ENCODE peak calls at places on chromosomes 13 and 19, in ten cellular contexts. R is fibroblast of lung, W is fibroblast of the aortic adventitia, Y is B cell, Z is dorsolateral prefrontal cortex, Q is endodermal cell, F is tibial artery, H is tibial nerve, A is cardiac fibroblast, I is mammary epithelial cell. C is an unnamed sample.
A peak's percentile ranks its signal among the peaks of the same experiment; 100 is the strongest.

GRCh38 chr19:40445006-40445312 is 824 bp upstream of the SERTAD3 start:
- DNase-seq in R (no peak), W (no peak), Y (no peak), Z (no peak), Q (no peak), F (no peak), H (no peak), A (no peak), I (no peak), C (no peak)

GRCh38 chr13:37360556-37360955 is 238.0 kb downstream of the POSTN start:
- DNase-seq in R (peak; percentile 48), W (peak; percentile 57), Y (no peak), Z (no peak), Q (no peak), F (no peak), H (no peak), A (peak; percentile 69), I (no peak), C (no peak)

GRCh38 chr13:28611021-28611420 is 47.9 kb upstream of the POMP start:
- DNase-seq in R (peak; percentile 4), W (no peak), Y (no peak), Z (no peak), Q (no peak), F (no peak), H (no peak), A (no peak), I (no peak), C (no peak)

GRCh38 chr19:49415102-49415809 is 8.0 kb downstream of the PTH2 start:
- DNase-seq in R (no peak), W (peak; percentile 28), Y (peak; percentile 54), Z (no peak), Q (no peak), F (no peak), H (no peak), A (peak; percentile 28), I (no peak), C (peak; percentile 85)

GRCh38 chr13:107025991-107026390 is 458.1 kb upstream of the ARGLU1 start:
- DNase-seq in R (peak; percentile 68), W (no peak), Y (no peak), Z (no peak), Q (no peak), F (peak; percentile 90), H (no peak), A (peak; percentile 2), I (peak; percentile 2), C (no peak)

GRCh38 chr19:6868341-6868740 is 19.0 kb upstream of the ADGRE1 start:
- DNase-seq in R (no peak), W (no peak), Y (no peak), Z (no peak), Q (no peak), F (peak; percentile 41), H (no peak), A (no peak), I (no peak), C (no peak)

GRCh38 chr13:111575719-111576118 is 255.3 kb downstream of the TEX29 start:
- DNase-seq in R (no peak), W (no peak), Y (no peak), Z (no peak), Q (no peak), F (no peak), H (no peak), A (no peak), I (no peak), C (no peak)

GRCh38 chr19:46753420-46754155 is 7.3 kb upstream of the STRN4 start:
- DNase-seq in R (no peak), W (no peak), Y (peak; percentile 73), Z (no peak), Q (peak; percentile 93), F (peak; percentile 46), H (no peak), A (no peak), I (peak; percentile 29), C (peak; percentile 80)

GRCh38 chr13:77507931-77508776 is 27.4 kb upstream of the SCEL start:
- DNase-seq in R (peak; percentile 97), W (peak; percentile 82), Y (no peak), Z (no peak), Q (no peak), F (no peak), H (no peak), A (peak; percentile 82), I (peak; percentile 92), C (no peak)

GRCh38 chr19:19409235-19410030 is 4.0 kb downstream of the GATAD2A start:
- DNase-seq in R (no peak), W (no peak), Y (no peak), Z (no peak), Q (no peak), F (no peak), H (no peak), A (no peak), I (peak; percentile 64), C (no peak)

GRCh38 chr19:19407640-19407933 is 2.1 kb downstream of the GATAD2A start:
- DNase-seq in R (no peak), W (no peak), Y (no peak), Z (no peak), Q (no peak), F (no peak), H (no peak), A (no peak), I (no peak), C (no peak)

GRCh38 chr19:19405919-19406877 is 723 bp downstream of the GATAD2A start:
- DNase-seq in R (peak; percentile 54), W (peak; percentile 71), Y (peak; percentile 47), Z (no peak), Q (peak; percentile 78), F (no peak), H (no peak), A (peak; percentile 64), I (peak; percentile 50), C (peak; percentile 45)

GRCh38 chr19:19406878-19407639 is 1.6 kb downstream of the GATAD2A start:
- DNase-seq in R (peak; percentile 52), W (peak; percentile 53), Y (peak; percentile 57), Z (peak; percentile 64), Q (no peak), F (no peak), H (no peak), A (peak; percentile 63), I (peak; percentile 56), C (peak; percentile 43)

DNA sequence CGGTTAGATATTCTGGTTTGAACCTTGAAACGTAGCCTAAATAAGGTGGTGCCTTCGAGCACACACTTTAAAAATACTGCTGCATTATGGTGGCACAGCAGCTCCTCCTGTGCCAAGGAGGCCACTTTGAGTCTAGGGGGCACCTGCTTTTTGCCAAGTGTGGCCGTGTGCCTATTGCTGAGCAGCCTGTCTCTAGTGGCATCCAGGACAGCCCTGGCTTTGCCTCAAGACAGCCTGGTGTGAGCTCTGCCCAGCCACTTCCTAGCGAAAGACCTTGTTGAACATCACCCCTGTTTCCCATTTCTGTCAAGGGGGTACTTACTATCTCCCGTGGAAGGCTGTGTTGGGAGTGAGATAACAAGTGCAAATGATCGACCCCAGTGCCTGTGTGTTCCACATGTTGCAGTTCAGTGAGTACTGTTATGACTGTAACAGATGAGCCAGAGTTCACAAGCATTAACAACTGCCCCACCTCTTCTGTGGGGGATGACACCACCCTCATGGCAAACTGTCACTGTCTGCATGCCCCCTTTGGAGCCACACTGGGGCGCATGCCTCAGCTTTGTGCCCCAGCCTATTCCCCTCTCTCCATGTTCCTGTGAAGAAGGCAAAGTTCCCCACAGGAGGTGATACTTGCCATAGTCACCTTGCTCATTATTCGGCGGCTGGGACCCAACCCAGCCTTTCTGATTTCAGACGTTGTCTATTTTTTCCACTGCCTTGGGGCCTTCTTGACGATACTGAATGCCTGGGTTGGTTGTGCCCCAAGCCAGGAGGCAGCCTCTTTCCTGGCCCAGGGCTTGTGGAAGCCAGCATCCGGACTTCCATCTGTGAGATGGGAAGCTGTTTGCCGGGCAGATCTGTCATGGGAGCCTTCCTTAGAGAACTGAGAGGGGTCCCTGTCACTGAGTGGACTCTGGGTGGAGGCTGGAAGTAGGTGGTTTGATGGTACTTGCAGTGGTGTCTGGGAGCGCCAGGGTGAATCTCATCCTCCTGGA is 5.4 kb downstream of the GATAD2A start:
- DNase-seq in R (no peak), W (no peak), Y (no peak), Z (no peak), Q (no peak), F (no peak), H (no peak), A (no peak), I (no peak), C (peak; percentile 54)
- TF ChIP-seq CTCF in R (no peak), W (no peak), Y (no peak), Z (no peak), Q (no peak), F (no peak), H (no peak), A (no peak), I (no peak), C (peak; percentile 8)

DNA sequence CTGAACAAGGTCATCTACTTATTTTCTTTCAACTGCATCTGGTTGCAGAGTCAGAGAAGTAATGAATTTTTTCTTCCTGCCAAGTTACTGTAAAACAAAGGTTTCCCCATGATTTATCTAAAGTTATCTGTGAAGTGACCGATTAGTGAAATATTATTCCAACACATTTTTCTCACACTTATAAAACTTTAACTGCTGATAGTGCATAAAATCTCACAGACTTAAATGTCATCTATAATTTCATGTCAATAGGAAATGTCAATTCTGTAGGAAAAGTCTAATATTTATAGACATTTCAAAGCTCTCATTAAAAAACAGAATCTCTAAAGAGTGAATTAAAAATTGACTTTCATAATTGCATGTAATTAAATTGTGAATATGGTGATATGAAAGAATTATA is 397.2 kb downstream of the SLITRK1 start:
- DNase-seq in R (no peak), W (no peak), Y (no peak), Z (no peak), Q (no peak), F (no peak), H (no peak), A (no peak), I (no peak), C (no peak)
- TF ChIP-seq CTCF in R (no peak), W (no peak), Y (no peak), Z (no peak), Q (no peak), F (no peak), H (no peak), A (no peak), I (no peak), C (no peak)

DNA sequence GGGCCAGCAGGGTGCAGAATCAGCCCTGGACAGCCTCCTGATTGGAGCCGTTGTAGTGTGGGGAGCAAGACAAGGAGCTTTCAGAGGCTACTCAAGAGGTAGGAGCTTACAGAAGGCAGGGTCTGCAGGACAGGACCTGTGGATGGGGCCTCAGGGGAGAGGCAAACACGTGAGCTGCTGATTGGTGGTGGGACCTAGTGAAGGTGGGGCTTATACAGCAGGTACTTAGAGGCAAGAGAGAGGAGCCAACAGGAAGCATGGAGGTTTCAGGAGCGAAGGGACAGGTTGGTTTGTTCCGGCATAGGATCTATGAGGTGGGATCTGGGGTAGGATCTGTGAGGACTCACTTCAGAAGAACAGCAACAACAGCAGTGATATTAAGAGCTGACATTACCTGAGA is 32.4 kb downstream of the ZSWIM4 start:
- DNase-seq in R (no peak), W (no peak), Y (no peak), Z (no peak), Q (peak; percentile 77), F (no peak), H (no peak), A (no peak), I (no peak), C (no peak)
- TF ChIP-seq CTCF in R (no peak), W (no peak), Y (no peak), Z (no peak), Q (no peak), F (no peak), H (no peak), A (no peak), I (no peak), C (no peak)

DNA sequence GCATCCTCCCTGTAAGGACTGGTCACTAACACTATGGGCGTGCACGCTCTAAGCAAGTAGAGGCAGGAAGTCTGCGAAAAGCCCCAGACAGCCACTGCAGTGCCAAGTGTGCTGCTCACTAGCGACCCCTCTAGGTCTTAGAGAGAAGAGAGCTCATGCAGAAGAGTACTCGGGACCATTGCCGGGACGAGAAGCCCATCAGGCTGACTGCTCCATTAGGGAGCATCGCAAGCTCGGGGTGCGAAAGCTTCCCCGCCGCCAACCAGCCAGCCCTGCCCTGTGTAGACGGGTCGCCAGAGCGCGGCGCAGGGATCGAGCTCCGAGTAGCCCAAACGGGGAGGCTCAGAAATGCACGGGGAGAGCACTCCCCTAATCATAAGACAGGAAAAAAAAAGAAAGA is 16.6 kb downstream of the POU4F1 start:
- DNase-seq in R (no peak), W (no peak), Y (no peak), Z (no peak), Q (peak; percentile 92), F (no peak), H (no peak), A (no peak), I (no peak), C (no peak)
- TF ChIP-seq CTCF in R (peak; percentile 13), W (peak; percentile 12), Y (no peak), Z (no peak), Q (peak; percentile 94), F (no peak), H (no peak), A (peak; percentile 23), I (peak; percentile 33), C (peak; percentile 17)

C was measured in GM13977.